ENCODE peak calls at places on chromosomes 13 and 19, in seven cellular contexts. P is stomach, A is esophagus squamous epithelium, H is transverse colon, J is adrenal gland, Q is sigmoid colon, X is A549. Z is an unnamed sample. For H3K9me3, the result is how much of the 10 kb centered on the place peaks cover.

GRCh38 chr13:58144616-58145015 is 513.1 kb downstream of the PCDH17 start:
- DNase-seq in X (no peak), H (no peak), P (no peak), Q (no peak), A (no peak), J (no peak), Z (no peak)

GRCh38 chr13:110405597-110406450 is 98.7 kb downstream of the COL4A2 start:
- DNase-seq in H (no peak), P (no peak), X (no peak), Q (no peak), A (no peak), J (no peak), Z (no peak)

GRCh38 chr13:30334663-30335386 is 27.5 kb upstream of the KATNAL1 start:
- DNase-seq in Q (no peak), P (no peak), X (peak), H (no peak), A (no peak), J (no peak), Z (no peak)

GRCh38 chr19:53868091-53868891 is 608 bp downstream of the MYADM start:
- DNase-seq in H (peak), X (peak), P (peak), A (no peak), J (peak), Q (peak), Z (peak)

GRCh38 chr19:10820173-10820572 is 15.8 kb downstream of the TMED1 start:
- DNase-seq in X (no peak), A (no peak), Q (no peak), P (no peak), H (no peak), J (no peak), Z (no peak)

GRCh38 chr13:59568306-59568705 is 595.4 kb downstream of the DIAPH3 start:
- DNase-seq in X (no peak), A (no peak), H (no peak), P (no peak), Q (no peak), J (no peak), Z (no peak)

GRCh38 chr13:49980266-49980665 is 16.6 kb upstream of the TRIM13 start:
- DNase-seq in X (no peak), P (no peak), H (no peak), J (no peak), A (no peak), Q (no peak), Z (no peak)

GRCh38 chr13:21703846-21704245 is 33.0 kb downstream of the FGF9 start:
- DNase-seq in H (no peak), A (no peak), J (no peak), P (no peak), X (peak), Q (no peak), Z (no peak)

GRCh38 chr19:52638601-52639000 is 446 bp upstream of the ZNF83 start:
- DNase-seq in Q (peak), H (peak), A (no peak), X (no peak), J (peak), P (no peak), Z (no peak)

GRCh38 chr19:55590621-55591020 is 8.7 kb downstream of the FIZ1 start:
- DNase-seq in P (no peak), J (no peak), X (peak), A (no peak), H (no peak), Q (no peak), Z (no peak)

GRCh38 chr13:23578411-23579071 is 8.3 kb downstream of the TNFRSF19 start:
- DNase-seq in X (peak), Q (peak), P (peak), J (peak), A (no peak), H (peak), Z (peak)

GRCh38 chr19:12840091-12841079 is 2.1 kb downstream of the MAST1 start:
- DNase-seq in H (peak), P (peak), A (no peak), X (peak), J (peak), Q (no peak), Z (peak)

GRCh38 chr13:36675213-36675536 is 1.4 kb downstream of the SERTM1 start:
- DNase-seq in Q (no peak), J (no peak), A (no peak), H (no peak), X (no peak), P (no peak), Z (no peak)

DNA sequence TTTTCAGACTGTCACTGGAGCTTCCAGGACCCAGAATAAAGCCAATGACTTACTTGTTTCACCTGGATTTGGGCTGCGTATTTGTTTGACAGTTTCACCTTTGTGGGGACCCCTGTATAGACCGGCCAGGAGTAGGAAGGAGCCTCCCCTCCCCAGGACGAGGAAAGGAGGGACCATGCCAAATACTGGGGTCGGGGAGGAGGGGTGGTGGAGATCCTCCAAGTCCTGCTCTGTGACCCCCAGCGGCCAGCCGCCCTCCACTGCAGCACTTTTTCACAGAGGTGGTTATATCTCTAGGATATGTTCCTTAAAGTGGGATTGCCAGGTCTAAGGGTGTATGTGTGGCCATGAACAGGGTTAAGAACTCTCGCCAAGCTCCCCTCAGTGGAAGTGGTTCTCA is 25.7 kb upstream of the ZNF492 start:
- DNase-seq in H (no peak), Q (no peak), J (no peak), P (no peak), A (no peak), X (no peak), Z (no peak)
- H3K9me3 ChIP-seq in H (under half), Q (under half), J (under half), P (under half), A (under half), X (under half), Z (under half)

GRCh38 chr19:18477042-18477760 is 39.3 kb upstream of the ISYNA1 start:
- DNase-seq in A (no peak), J (no peak), H (no peak), Q (no peak), P (no peak), X (peak), Z (no peak)

GRCh38 chr19:18477974-18478373 is 40.0 kb upstream of the ISYNA1 start:
- DNase-seq in P (no peak), X (no peak), H (no peak), Q (no peak), A (no peak), J (no peak), Z (no peak)

GRCh38 chr19:18479964-18480723 is 41.7 kb downstream of the ELL start:
- DNase-seq in J (peak), P (peak), H (peak), Q (peak), X (no peak), A (no peak), Z (no peak)

GRCh38 chr19:18476507-18477041 is 38.6 kb upstream of the ISYNA1 start:
- DNase-seq in H (no peak), A (no peak), Q (no peak), P (no peak), X (no peak), J (no peak), Z (no peak)

DNA sequence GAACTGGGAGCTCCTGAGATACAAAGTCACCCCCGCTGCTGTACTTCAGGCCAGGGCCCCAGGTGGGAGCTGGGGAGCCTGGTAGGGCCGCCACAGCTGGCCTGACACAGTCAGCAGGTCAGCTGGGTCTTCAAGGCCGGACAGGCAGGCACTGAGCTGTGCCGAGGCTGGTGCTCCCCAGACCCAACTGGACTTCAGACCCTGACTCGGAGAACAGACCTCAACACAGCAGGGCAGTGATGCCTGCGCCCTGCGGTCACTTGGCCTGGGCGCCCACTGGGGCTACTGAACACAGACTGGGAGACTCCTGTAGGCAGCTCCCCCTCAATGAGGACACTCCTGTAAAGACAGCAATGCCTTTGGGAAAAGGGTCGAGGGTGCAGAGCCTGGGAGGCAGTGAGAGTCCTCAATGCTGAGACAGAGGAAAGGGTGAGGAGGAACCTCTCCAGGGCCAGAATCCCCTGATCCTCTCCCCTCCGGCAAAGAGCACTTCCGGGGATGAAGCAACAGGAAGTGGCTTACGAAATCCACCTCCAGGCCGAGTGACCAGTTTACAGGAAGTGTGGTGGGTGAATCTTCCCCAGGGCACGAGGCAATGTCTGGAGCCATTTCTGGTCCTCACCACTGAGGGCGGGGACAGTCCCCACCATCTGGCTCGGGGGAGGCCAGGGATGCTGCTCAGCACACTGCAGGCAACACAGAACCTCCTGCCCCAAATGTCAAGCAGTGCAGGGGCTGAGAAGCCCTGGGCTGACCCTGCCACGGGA is 40.8 kb upstream of the ISYNA1 start:
- DNase-seq in H (peak), A (peak), Q (peak), P (peak), X (peak), J (peak), Z (no peak)
- TF ChIP-seq POLR2A in H (no peak), A (no peak), Q (no peak), P (no peak), X (no peak), J (no peak), Z (no peak)

GRCh38 chr13:42878721-42879120 is 97.3 kb downstream of the FAM216B start:
- DNase-seq in P (no peak), Q (no peak), J (no peak), H (no peak), X (no peak), A (no peak), Z (no peak)

GRCh38 chr13:42876270-42876714 is 94.9 kb downstream of the FAM216B start:
- DNase-seq in J (no peak), Q (no peak), H (no peak), A (no peak), P (no peak), X (no peak), Z (no peak)

GRCh38 chr13:42876810-42877550 is 95.6 kb downstream of the FAM216B start:
- DNase-seq in H (no peak), J (no peak), P (no peak), X (no peak), A (no peak), Q (no peak), Z (no peak)

GRCh38 chr13:42873081-42873480 is 91.7 kb downstream of the FAM216B start:
- DNase-seq in Q (no peak), A (no peak), X (no peak), H (no peak), J (no peak), P (no peak), Z (no peak)

GRCh38 chr13:42875448-42876269 is 94.3 kb downstream of the FAM216B start:
- DNase-seq in X (no peak), A (no peak), J (peak), P (no peak), Q (no peak), H (no peak), Z (no peak)
- H3K27ac ChIP-seq in X (no peak), A (no peak), J (no peak), P (no peak), Q (no peak), H (no peak), Z (no peak)

GRCh38 chr19:56594446-56594782 is 688 bp upstream of the ZNF71 start:
- DNase-seq in A (no peak), P (no peak), H (no peak), J (no peak), X (no peak), Q (no peak), Z (no peak)
- H3K9me3 ChIP-seq in A (under half), P (under half), H (under half), J (under half), X (half or more), Q (under half), Z (under half)

GRCh38 chr13:77339408-77339807 is 12.5 kb upstream of the MYCBP2 start:
- DNase-seq in X (no peak), A (no peak), P (no peak), H (no peak), Q (no peak), J (no peak), Z (no peak)
- TF ChIP-seq POLR2A in X (no peak), A (no peak), P (no peak), H (no peak), Q (no peak), J (no peak), Z (no peak)

DNA sequence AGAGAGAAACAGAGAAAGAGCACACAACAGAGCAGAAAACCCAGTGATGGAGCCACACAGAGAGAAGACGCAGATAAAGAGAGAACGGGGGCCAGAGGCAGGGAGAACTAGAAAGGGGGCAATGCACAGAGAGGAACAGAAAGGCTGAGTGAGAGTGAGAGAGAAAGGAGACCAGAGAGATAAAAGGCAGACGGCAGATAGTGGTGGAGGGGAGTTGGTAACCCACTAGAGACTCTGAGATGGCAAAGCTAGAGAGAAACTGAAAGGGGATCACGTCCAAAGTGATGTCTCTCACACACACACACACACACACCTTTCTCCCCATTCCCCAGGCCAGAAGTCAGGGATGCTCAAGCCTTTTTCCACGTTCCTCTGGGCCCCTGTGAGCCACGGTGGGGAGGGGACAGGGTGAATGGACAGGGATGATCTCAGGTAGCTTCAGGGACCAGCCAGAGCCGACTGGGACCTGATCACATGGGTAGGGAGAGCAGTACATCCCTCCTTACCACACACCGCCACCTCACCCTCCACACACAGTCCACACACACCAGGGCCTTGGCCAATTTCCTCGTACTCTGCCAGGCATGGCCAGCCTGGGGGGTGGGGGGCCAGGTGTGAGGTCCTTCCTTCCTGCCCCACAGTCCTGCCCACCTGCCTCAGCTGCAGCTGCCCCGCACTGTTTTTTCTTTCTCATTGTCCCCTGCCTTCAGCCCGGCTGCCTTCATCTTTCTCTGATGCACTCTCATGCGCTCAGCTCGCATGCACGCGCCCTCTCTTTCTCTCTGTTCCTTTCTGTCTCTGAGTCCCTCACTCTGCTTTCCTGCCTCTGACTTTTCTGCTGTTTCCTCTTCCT is 22.5 kb upstream of the POU2F2 start:
- DNase-seq in P (no peak), H (no peak), J (no peak), A (no peak), Q (no peak), X (no peak), Z (no peak)
- H3K27ac ChIP-seq in P (no peak), H (no peak), J (no peak), A (no peak), Q (no peak), X (no peak), Z (no peak)